ENCODE peak calls at places on chromosomes 5 and 9, in ten cellular contexts. A is heart left ventricle, E is transverse colon, J is A549, C is endothelial cell of umbilical vein, B is ovary, Z is body of pancreas, D is stomach, L is breast epithelium, X is testis. G is an unnamed sample.

GRCh38 chr9:123111427-123111826 is 78.0 kb downstream of the GPR21 start:
- DNase-seq in A (no peak), E (no peak), J (no peak), C (peak), B (no peak), Z (peak), D (peak), L (no peak), X (no peak), G (no peak)

GRCh38 chr9:33506626-33507370 is 17.3 kb upstream of the ANKRD18B start:
- DNase-seq in A (no peak), E (no peak), J (peak), C (peak), B (no peak), Z (no peak), D (no peak), L (no peak), X (peak), G (no peak)

GRCh38 chr9:126521089-126521488 is 92.6 kb upstream of the LMX1B start:
- DNase-seq in A (no peak), E (no peak), J (no peak), C (no peak), B (no peak), Z (no peak), D (no peak), L (no peak), X (no peak), G (no peak)

GRCh38 chr9:38039090-38039906 is 29.7 kb downstream of the SHB start:
- DNase-seq in A (no peak), E (no peak), J (peak), C (peak), B (no peak), Z (no peak), D (no peak), L (no peak), X (no peak), G (no peak)

GRCh38 chr5:83513081-83513480 is 41.5 kb downstream of the VCAN start:
- DNase-seq in A (no peak), E (no peak), J (no peak), C (no peak), B (no peak), Z (no peak), D (no peak), L (no peak), X (no peak), G (no peak)

GRCh38 chr9:107868166-107868565 is 378.6 kb upstream of the KLF4 start:
- DNase-seq in A (no peak), E (no peak), J (no peak), C (no peak), B (no peak), Z (no peak), D (no peak), L (no peak), X (no peak), G (no peak)

GRCh38 chr5:42840279-42840678 is 28.6 kb upstream of the SELENOP start:
- DNase-seq in A (peak), E (peak), J (no peak), C (no peak), B (peak), Z (peak), D (peak), L (peak), X (peak), G (peak)

GRCh38 chr5:1594336-1595106 is 70.8 kb upstream of the LPCAT1 start:
- DNase-seq in A (peak), E (peak), J (peak), C (peak), B (peak), Z (peak), D (peak), L (peak), X (peak), G (peak)

GRCh38 chr5:80739898-80740297 is 85.1 kb upstream of the DHFR start:
- DNase-seq in A (no peak), E (no peak), J (no peak), C (no peak), B (no peak), Z (no peak), D (no peak), L (no peak), X (no peak), G (no peak)

GRCh38 chr5:170407062-170407461 is 17.9 kb upstream of the KCNMB1 start:
- DNase-seq in A (no peak), E (no peak), J (no peak), C (no peak), B (no peak), Z (no peak), D (no peak), L (no peak), X (no peak), G (no peak)

GRCh38 chr9:133895335-133895734 is 96.8 kb downstream of the VAV2 start:
- DNase-seq in A (no peak), E (no peak), J (no peak), C (no peak), B (no peak), Z (no peak), D (no peak), L (no peak), X (no peak), G (no peak)

GRCh38 chr5:96616801-96617200 is 45.4 kb upstream of the CAST start:
- DNase-seq in A (no peak), E (peak), J (no peak), C (no peak), B (no peak), Z (no peak), D (no peak), L (no peak), X (no peak), G (no peak)

GRCh38 chr9:71966601-71967000 is 55.2 kb downstream of the C9orf85 start:
- DNase-seq in A (no peak), E (no peak), J (no peak), C (no peak), B (no peak), Z (no peak), D (no peak), L (no peak), X (no peak), G (no peak)

GRCh38 chr5:150137168-150137957 is 18.3 kb downstream of the PDGFRB start:
- DNase-seq in A (no peak), E (no peak), J (no peak), C (peak), B (no peak), Z (no peak), D (peak), L (no peak), X (no peak), G (no peak)
- TF ChIP-seq POLR2A in A (no peak), E (no peak), J (no peak), C (no peak), B (no peak), Z (no peak), D (no peak), L (no peak), X (no peak), G (no peak)

GRCh38 chr9:129139993-129140396 is 28.8 kb downstream of the PTPA start:
- DNase-seq in A (peak), E (peak), J (peak), C (peak), B (peak), Z (peak), D (peak), L (peak), X (peak), G (peak)
- TF ChIP-seq POLR2A in A (peak), E (peak), J (peak), C (peak), B (no peak), Z (peak), D (no peak), L (peak), X (no peak), G (peak)

GRCh38 chr9:13956107-13956506 is 357.8 kb downstream of the NFIB start:
- DNase-seq in A (no peak), E (no peak), J (no peak), C (no peak), B (no peak), Z (no peak), D (no peak), L (no peak), X (no peak), G (no peak)
- TF ChIP-seq POLR2A in A (no peak), E (no peak), J (no peak), C (no peak), B (no peak), Z (no peak), D (no peak), L (no peak), X (no peak), G (no peak)

GRCh38 chr9:89661956-89662717 is 57.3 kb downstream of the GADD45G start:
- DNase-seq in A (peak), E (peak), J (peak), C (peak), B (peak), Z (peak), D (peak), L (peak), X (peak), G (peak)
- TF ChIP-seq POLR2A in A (no peak), E (peak), J (no peak), C (no peak), B (no peak), Z (no peak), D (no peak), L (no peak), X (no peak), G (no peak)

DNA sequence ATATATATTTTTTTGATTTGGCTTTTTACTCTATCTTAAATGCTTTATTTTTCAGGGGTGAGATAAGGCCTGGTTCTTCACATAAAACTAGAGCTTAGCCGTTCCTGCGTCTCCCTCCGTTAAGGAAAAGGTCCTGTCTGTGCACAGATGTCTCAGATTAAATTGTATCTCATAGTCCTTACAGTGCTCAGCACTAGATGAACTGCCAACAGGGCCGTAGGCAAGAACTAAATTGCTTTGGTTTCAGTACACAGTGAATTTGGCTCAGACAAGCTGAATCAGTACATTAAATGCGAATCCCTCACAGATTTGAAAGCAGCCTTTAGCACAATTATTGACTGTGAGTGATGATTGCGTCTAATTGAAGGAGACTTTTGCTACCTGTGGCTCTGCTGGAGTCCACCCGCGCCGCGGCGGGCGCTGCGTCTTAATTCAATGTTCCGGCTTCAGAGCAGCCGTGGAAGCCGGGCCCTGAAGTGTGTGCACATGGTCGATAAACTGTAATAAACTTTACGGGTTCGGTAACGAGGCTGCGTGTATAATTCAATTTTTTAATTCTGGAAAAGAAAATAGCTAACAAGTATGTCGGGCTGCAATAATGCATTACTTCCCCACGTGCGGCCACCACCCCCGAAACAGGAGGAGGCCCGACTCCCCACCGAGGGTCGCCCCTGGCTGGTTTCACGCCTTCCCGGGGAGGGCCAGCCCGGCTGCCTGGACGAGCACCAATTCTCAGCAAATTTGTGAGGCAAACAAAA is 269.6 kb upstream of the IRX1 start:
- DNase-seq in A (no peak), E (no peak), J (no peak), C (no peak), B (no peak), Z (no peak), D (no peak), L (no peak), X (no peak), G (no peak)
- TF ChIP-seq POLR2A in A (no peak), E (no peak), J (no peak), C (no peak), B (no peak), Z (no peak), D (no peak), L (no peak), X (no peak), G (no peak)

DNA sequence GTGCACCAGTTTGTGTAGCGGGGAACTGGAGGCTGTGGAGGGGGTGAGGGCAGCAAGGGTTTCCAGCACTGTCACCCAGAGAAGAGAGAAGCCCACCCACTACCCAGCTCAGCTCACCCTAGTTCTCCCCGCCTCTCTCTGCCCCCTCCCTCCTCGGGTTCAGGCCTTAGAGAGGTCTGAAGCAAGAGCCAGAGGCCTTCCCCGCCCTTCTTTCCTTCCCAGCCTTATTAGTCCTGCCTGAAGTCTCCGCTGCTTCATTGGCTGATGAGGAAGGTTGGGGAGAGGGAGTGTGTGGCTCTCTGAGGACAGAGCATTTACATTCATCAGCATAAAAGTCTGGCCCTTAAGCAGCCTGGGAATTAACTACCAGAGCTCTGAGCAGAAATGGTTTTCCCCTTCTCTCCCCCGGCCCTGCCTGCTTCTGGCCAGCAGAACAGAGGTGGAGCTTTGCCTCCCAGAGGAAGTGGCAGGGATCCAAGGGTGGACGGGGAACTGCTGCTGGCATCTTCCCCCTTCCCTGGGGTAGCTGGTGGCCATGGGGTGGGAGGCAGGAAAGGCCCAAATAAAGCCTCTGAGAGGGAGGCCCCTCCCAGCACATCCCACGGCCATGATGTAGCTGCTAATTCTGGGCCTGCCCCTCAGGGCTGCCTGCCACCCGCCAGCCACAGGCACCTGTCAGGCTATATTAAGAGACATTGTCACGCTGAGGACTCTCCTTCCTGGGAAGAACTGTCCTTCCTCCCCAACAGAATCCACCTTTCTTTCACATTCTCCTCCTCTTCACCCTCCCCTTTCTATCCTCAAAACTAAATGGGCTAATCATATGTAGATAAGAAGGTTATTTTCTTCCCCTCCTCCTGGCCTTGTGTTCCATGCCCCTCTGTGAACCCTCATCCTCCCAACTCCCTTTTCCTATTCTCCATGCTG is 4.2 kb downstream of the DNAJB5 start:
- DNase-seq in A (peak), E (peak), J (no peak), C (peak), B (peak), Z (peak), D (peak), L (no peak), X (peak), G (peak)
- TF ChIP-seq POLR2A in A (peak), E (peak), J (no peak), C (no peak), B (no peak), Z (no peak), D (no peak), L (no peak), X (no peak), G (peak)

GRCh38 chr5:139517683-139518564 is 35.4 kb upstream of the STING1 start:
- DNase-seq in A (peak), E (peak), J (peak), C (peak), B (peak), Z (peak), D (peak), L (peak), X (peak), G (peak)
- TF ChIP-seq POLR2A in A (peak), E (peak), J (peak), C (peak), B (peak), Z (peak), D (no peak), L (peak), X (no peak), G (peak)

GRCh38 chr5:119250946-119251901 is 104.6 kb upstream of the TNFAIP8 start:
- DNase-seq in A (no peak), E (no peak), J (no peak), C (no peak), B (no peak), Z (no peak), D (no peak), L (no peak), X (no peak), G (no peak)
- TF ChIP-seq POLR2A in A (no peak), E (no peak), J (no peak), C (no peak), B (no peak), Z (no peak), D (no peak), L (no peak), X (no peak), G (no peak)

G was measured in uterus.